ENCODE peak calls at places on chromosomes 13 and 19, in seven cellular contexts. E, B, K, P, A, Z and L are unnamed samples.

GRCh38 chr13:83498045-83498444 is 384.2 kb downstream of the SLITRK1 start:
- DNase-seq in E (no peak), B (no peak), K (no peak), P (no peak), A (no peak), Z (peak), L (no peak)

GRCh38 chr19:46975011-46975917 is 44.4 kb upstream of the NPAS1 start:
- DNase-seq in E (no peak), B (no peak), K (no peak), P (no peak), A (no peak), Z (no peak), L (no peak)

GRCh38 chr13:30409911-30410704 is 12.2 kb upstream of the UBE2L5 start:
- DNase-seq in E (no peak), B (peak), K (no peak), P (peak), A (no peak), Z (peak), L (peak)

GRCh38 chr19:39588066-39588465 is 14.3 kb upstream of the LGALS13 start:
- DNase-seq in E (no peak), B (no peak), K (no peak), P (no peak), A (no peak), Z (no peak), L (no peak)

GRCh38 chr19:30691767-30692516 is 319.8 kb downstream of the ZNF536 start:
- DNase-seq in E (no peak), B (no peak), K (no peak), P (no peak), A (no peak), Z (no peak), L (no peak)

GRCh38 chr13:76882431-76882830 is 3.8 kb downstream of the KCTD12 start:
- DNase-seq in E (no peak), B (no peak), K (no peak), P (no peak), A (no peak), Z (no peak), L (no peak)

GRCh38 chr19:7505682-7506384 is 10.1 kb upstream of the ZNF358 start:
- DNase-seq in E (no peak), B (no peak), K (no peak), P (peak), A (peak), Z (no peak), L (peak)

GRCh38 chr13:40120781-40121180 is 465.3 kb downstream of the COG6 start:
- DNase-seq in E (no peak), B (no peak), K (no peak), P (no peak), A (no peak), Z (no peak), L (no peak)

GRCh38 chr13:111866731-111867245 is 200.2 kb upstream of the SOX1 start:
- DNase-seq in E (no peak), B (no peak), K (no peak), P (no peak), A (no peak), Z (no peak), L (no peak)

GRCh38 chr19:36528921-36529518 is 949 bp upstream of the ZNF260 start:
- DNase-seq in E (no peak), B (no peak), K (no peak), P (peak), A (peak), Z (no peak), L (no peak)

GRCh38 chr13:33205804-33206221 is 79.7 kb downstream of the STARD13 start:
- DNase-seq in E (no peak), B (peak), K (no peak), P (no peak), A (no peak), Z (no peak), L (no peak)

GRCh38 chr13:33206945-33207615 is 78.5 kb downstream of the STARD13 start:
- DNase-seq in E (no peak), B (no peak), K (no peak), P (no peak), A (no peak), Z (no peak), L (no peak)

GRCh38 chr13:33206425-33206824 is 79.1 kb downstream of the STARD13 start:
- DNase-seq in E (no peak), B (peak), K (no peak), P (no peak), A (no peak), Z (peak), L (no peak)

GRCh38 chr13:33204130-33204927 is 81.2 kb downstream of the STARD13 start:
- DNase-seq in E (no peak), B (peak), K (peak), P (peak), A (no peak), Z (no peak), L (peak)

DNA sequence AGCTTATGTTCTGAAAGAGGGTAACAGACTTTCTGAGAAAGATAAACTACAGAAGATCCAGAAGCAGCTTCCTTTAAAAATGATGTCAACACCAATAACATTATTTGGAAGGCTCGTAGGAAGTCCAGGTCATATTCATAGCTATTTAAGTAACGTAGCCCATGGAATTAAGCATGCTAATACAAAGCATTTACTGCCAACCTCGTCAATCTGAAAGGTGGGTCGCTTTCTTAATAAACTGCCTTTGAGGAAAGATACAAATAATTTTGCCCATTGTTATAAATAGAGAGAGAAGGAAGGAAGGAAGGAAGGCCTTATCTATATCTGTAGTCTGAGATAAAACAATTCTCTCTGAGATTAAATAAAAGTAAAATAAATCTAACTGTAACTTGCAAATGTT is 80.3 kb downstream of the STARD13 start:
- DNase-seq in E (no peak), B (no peak), K (no peak), P (no peak), A (no peak), Z (no peak), L (no peak)
- H3K27ac ChIP-seq in E (peak), B (no peak), K (peak), P (no peak), A (no peak), Z (no peak), L (no peak)

DNA sequence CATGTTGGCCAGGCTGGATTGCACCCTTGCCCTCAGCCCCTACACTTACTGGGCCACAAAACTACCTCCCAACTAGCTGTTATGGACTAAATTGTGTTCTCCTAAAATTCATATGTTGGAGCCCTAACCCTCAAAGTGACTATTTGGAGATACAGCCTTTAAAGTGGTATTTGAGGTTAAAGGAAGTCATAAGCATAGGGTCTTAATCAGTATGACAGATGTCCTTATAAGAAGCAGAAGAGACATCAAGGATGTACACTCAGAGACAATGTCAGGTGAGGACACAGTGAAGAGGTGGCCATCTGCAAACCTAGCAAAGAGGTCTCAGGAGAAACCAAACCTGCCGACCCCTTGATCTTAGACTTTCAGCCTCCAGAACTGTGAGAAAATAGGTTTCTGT is 256.7 kb downstream of the TBC1D4 start:
- DNase-seq in E (no peak), B (no peak), K (no peak), P (no peak), A (no peak), Z (no peak), L (no peak)
- H3K27ac ChIP-seq in E (no peak), B (no peak), K (no peak), P (no peak), A (peak), Z (no peak), L (no peak)

GRCh38 chr19:18899624-18900560 is 3.9 kb upstream of the CERS1 start:
- DNase-seq in E (no peak), B (no peak), K (no peak), P (no peak), A (no peak), Z (no peak), L (peak)

GRCh38 chr19:18897108-18898029 is 1.4 kb upstream of the CERS1 start:
- DNase-seq in E (no peak), B (no peak), K (no peak), P (no peak), A (no peak), Z (no peak), L (no peak)

GRCh38 chr19:18896421-18896841 is 473 bp upstream of the CERS1 start:
- DNase-seq in E (no peak), B (no peak), K (no peak), P (peak), A (peak), Z (peak), L (no peak)

GRCh38 chr19:18898533-18899408 is 2.8 kb upstream of the CERS1 start:
- DNase-seq in E (no peak), B (no peak), K (no peak), P (no peak), A (no peak), Z (no peak), L (peak)

DNA sequence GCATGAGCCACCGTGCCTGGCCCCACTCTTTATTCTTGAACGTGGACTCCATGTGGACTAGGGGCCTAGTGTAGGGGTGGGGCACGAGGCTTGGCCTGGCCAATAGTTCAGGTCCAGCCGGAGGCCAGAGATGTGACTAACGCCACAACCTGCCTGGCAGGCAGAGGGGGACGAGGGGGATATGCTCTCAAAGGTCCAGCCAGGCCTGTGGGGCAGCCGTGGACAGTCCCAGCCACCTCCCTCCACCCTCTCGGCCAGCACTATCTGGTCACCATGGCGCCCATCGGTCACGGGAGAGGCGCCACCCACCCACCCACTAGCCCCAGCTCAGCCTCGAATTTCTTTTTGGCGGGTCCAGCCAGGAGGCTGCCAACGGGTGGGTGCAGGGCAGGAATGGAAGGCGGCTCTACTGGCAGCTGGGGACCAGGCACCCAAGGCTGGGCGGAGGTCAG is 2.1 kb upstream of the CERS1 start:
- DNase-seq in E (no peak), B (no peak), K (no peak), P (no peak), A (no peak), Z (no peak), L (no peak)
- H3K27ac ChIP-seq in E (no peak), B (no peak), K (no peak), P (no peak), A (no peak), Z (no peak), L (no peak)

GRCh38 chr13:101300531-101300930 is 115.8 kb downstream of the NALCN start:
- DNase-seq in E (no peak), B (no peak), K (no peak), P (no peak), A (no peak), Z (no peak), L (no peak)
- H3K27ac ChIP-seq in E (no peak), B (no peak), K (no peak), P (no peak), A (no peak), Z (no peak), L (no peak)

GRCh38 chr13:94218537-94218936 is 260.9 kb downstream of the DCT start:
- DNase-seq in E (no peak), B (no peak), K (no peak), P (no peak), A (no peak), Z (no peak), L (no peak)
- H3K27ac ChIP-seq in E (no peak), B (no peak), K (no peak), P (no peak), A (no peak), Z (no peak), L (no peak)

GRCh38 chr19:15811476-15811875 is 4.0 kb downstream of the OR10H1 start:
- DNase-seq in E (no peak), B (no peak), K (no peak), P (no peak), A (no peak), Z (no peak), L (no peak)
- H3K27ac ChIP-seq in E (no peak), B (no peak), K (no peak), P (no peak), A (no peak), Z (no peak), L (no peak)

DNA sequence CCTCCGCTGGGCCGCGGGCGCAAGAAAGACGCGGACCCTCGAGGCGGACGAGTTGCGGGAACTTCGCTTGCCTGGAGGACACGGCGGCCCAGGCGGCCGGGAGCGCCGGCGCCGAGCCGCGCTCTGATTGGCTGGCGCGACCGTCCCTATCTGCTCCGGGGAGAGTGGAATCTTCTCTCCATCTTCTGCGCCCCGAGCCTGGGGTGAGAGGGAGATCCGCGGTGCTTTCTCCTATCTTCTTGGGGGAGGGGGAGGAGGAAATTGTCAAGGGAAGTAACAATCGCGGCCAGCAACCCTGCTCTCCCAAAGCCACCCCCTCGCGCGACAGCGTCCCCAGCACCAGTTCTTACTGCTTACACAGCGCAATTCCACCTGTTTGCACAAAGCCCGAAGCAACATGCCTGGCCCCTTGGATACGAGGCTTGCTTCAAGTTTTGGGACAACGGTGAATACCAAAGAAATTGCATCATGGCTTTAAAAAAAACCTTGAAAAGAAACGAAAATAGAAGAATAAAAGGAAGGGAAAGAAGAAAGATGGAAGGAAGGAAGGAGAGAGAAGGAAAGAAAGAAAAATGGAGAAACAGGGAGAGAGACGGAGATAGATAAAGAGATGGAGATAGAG is 4.8 kb downstream of the SOX21 start:
- DNase-seq in E (no peak), B (no peak), K (no peak), P (no peak), A (peak), Z (no peak), L (no peak)
- H3K27ac ChIP-seq in E (no peak), B (no peak), K (no peak), P (no peak), A (no peak), Z (no peak), L (no peak)